ENCODE peak calls at places on chromosomes 4 and X, in five cellular contexts. Y, H, Z, Q and G are unnamed samples.

GRCh38 chr4:48944659-48945290 is 38.2 kb upstream of the OCIAD2 start:
- DNase-seq in Q (peak), H (peak), Y (peak), Z (no peak), G (no peak)

GRCh38 chr4:163558539-163559044 is 64.1 kb downstream of the TMA16 start:
- DNase-seq in H (no peak), Q (peak), Z (peak), Y (no peak), G (no peak)

GRCh38 chrX:154327026-154327820 is 31.6 kb downstream of the TKTL1 start:
- DNase-seq in Q (peak), Y (no peak), Z (no peak), H (no peak), G (no peak)

GRCh38 chr4:107036602-107037151 is 564 bp upstream of the DKK2 start:
- DNase-seq in Q (no peak), Z (no peak), H (no peak), Y (no peak), G (no peak)

GRCh38 chrX:53073115-53073581 is 9.0 kb upstream of the TSPYL2 start:
- DNase-seq in Q (no peak), Z (no peak), H (no peak), Y (no peak), G (no peak)

GRCh38 chr4:47462799-47463234 is 685 bp downstream of the COMMD8 start:
- DNase-seq in H (no peak), Q (no peak), Y (no peak), Z (no peak), G (no peak)

GRCh38 chr4:24229976-24230375 is 340.1 kb upstream of the PPARGC1A start:
- DNase-seq in Q (no peak), H (no peak), Z (no peak), Y (no peak), G (no peak)

GRCh38 chr4:156029691-156030090 is 76.0 kb upstream of the CTSO start:
- DNase-seq in Q (no peak), H (no peak), Y (no peak), Z (no peak), G (no peak)

GRCh38 chrX:148540114-148540513 is 39.7 kb downstream of the AFF2 start:
- DNase-seq in Q (no peak), Y (no peak), Z (no peak), H (no peak), G (no peak)

GRCh38 chr4:168993724-168994510 is 16.1 kb downstream of the CBR4 start:
- DNase-seq in H (no peak), Z (no peak), Y (no peak), Q (no peak), G (no peak)

GRCh38 chrX:8738588-8739189 is 6.8 kb upstream of the ANOS1 start:
- DNase-seq in Z (no peak), Y (peak), H (peak), Q (peak), G (peak)

GRCh38 chrX:68658530-68658929 is 11.1 kb downstream of the STARD8 start:
- DNase-seq in Y (no peak), H (no peak), Z (no peak), Q (no peak), G (no peak)

GRCh38 chrX:281166-281999 is at the start of gene PLCXD1:
- DNase-seq in Y (peak), Z (no peak), Q (peak), H (peak), G (no peak)

GRCh38 chr4:174198396-174199179 is 84.9 kb downstream of the FBXO8 start:
- DNase-seq in Z (no peak), Y (no peak), H (no peak), Q (no peak), G (no peak)

GRCh38 chr4:140255919-140256318 is 101.9 kb upstream of the MAML3 start:
- DNase-seq in Z (no peak), Q (no peak), H (no peak), Y (no peak), G (no peak)

GRCh38 chr4:148004228-148004813 is 272.4 kb downstream of the ARHGAP10 start:
- DNase-seq in Q (no peak), H (no peak), Y (no peak), Z (peak), G (no peak)

GRCh38 chr4:76822294-76822693 is 75.7 kb downstream of the SOWAHB start:
- DNase-seq in H (no peak), Q (no peak), Z (no peak), Y (no peak), G (no peak)

GRCh38 chr4:121192500-121192899 is 28.4 kb upstream of the TNIP3 start:
- DNase-seq in Y (no peak), Z (no peak), Q (no peak), H (peak), G (no peak)

GRCh38 chr4:17762705-17763104 is 18.7 kb downstream of the FAM184B start:
- DNase-seq in Q (peak), Z (no peak), Y (no peak), H (no peak), G (no peak)

GRCh38 chr4:123640271-123640670 is 243.7 kb downstream of the SPRY1 start:
- DNase-seq in H (no peak), Z (no peak), Q (peak), Y (no peak), G (no peak)

GRCh38 chrX:70525733-70526132 is 81.1 kb downstream of the DLG3 start:
- DNase-seq in Q (no peak), Y (no peak), H (no peak), Z (no peak), G (no peak)

GRCh38 chrX:42748067-42748850 is 29.7 kb downstream of the PPP1R2C start:
- DNase-seq in Z (no peak), Y (no peak), H (no peak), Q (no peak), G (no peak)

GRCh38 chrX:65720580-65720979 is 53.1 kb downstream of the MSN start:
- DNase-seq in H (no peak), Z (no peak), Y (no peak), Q (no peak), G (no peak)

GRCh38 chrX:108224727-108225455 is 133.3 kb downstream of the ATG4A start:
- DNase-seq in Y (peak), Q (peak), H (peak), Z (no peak), G (no peak)

GRCh38 chrX:64850371-64851082 is 125.7 kb downstream of the ZC4H2 start:
- DNase-seq in Q (peak), Y (no peak), Z (no peak), H (no peak), G (no peak)

GRCh38 chr4:102772738-102773340 is 12.1 kb upstream of the MANBA start:
- DNase-seq in Y (no peak), H (no peak), Q (no peak), Z (no peak), G (no peak)

GRCh38 chr4:20194079-20195013 is 57.4 kb upstream of the SLIT2 start:
- DNase-seq in Y (no peak), H (no peak), Q (no peak), Z (no peak), G (no peak)

GRCh38 chrX:105424729-105425128 is 204.2 kb upstream of the TEX13A start:
- DNase-seq in Q (no peak), H (no peak), Y (no peak), Z (no peak), G (no peak)

GRCh38 chr4:183443609-183444148 is 757 bp upstream of the CDKN2AIP start:
- DNase-seq in Z (no peak), Q (peak), Y (peak), H (no peak), G (no peak)

GRCh38 chrX:15464704-15465103 is 28.4 kb downstream of the PIR start:
- DNase-seq in Q (no peak), Z (no peak), H (no peak), Y (no peak), G (no peak)

GRCh38 chr4:151540728-151541437 is 131.9 kb downstream of the FHIP1A start:
- DNase-seq in Z (peak), H (no peak), Q (no peak), Y (no peak), G (no peak)

GRCh38 chr4:47786958-47787370 is 50.9 kb downstream of the CORIN start:
- DNase-seq in H (no peak), Q (no peak), Z (no peak), Y (no peak), G (no peak)

GRCh38 chrX:46831620-46832327 is 5.1 kb upstream of the RP2 start:
- DNase-seq in H (no peak), Y (no peak), Q (no peak), Z (no peak), G (no peak)

GRCh38 chr4:2757426-2757825 is 1.3 kb upstream of the TNIP2 start:
- DNase-seq in Y (no peak), Q (no peak), H (no peak), Z (no peak), G (no peak)

GRCh38 chr4:2753444-2753843 is 2.7 kb downstream of the TNIP2 start:
- DNase-seq in Z (no peak), Q (no peak), Y (no peak), H (no peak), G (no peak)

GRCh38 chr4:2756691-2757350 is 685 bp upstream of the TNIP2 start:
- DNase-seq in H (no peak), Y (no peak), Q (no peak), Z (no peak), G (no peak)

GRCh38 chr4:2754848-2755820 is 1.0 kb downstream of the TNIP2 start:
- DNase-seq in Z (no peak), H (no peak), Q (no peak), Y (no peak), G (no peak)

GRCh38 chr4:2755821-2756690 is at the start of gene TNIP2:
- DNase-seq in Z (peak), Y (peak), Q (peak), H (peak), G (peak)
- TF ChIP-seq CTCF in Z (no peak), Y (no peak), Q (no peak), H (peak), G (no peak)

GRCh38 chrX:72048515-72049455 is 82.9 kb downstream of the RTL5 start:
- DNase-seq in Q (peak), H (no peak), Z (no peak), Y (peak), G (no peak)
- TF ChIP-seq CTCF in Q (no peak), H (no peak), Z (no peak), Y (no peak), G (no peak)

DNA sequence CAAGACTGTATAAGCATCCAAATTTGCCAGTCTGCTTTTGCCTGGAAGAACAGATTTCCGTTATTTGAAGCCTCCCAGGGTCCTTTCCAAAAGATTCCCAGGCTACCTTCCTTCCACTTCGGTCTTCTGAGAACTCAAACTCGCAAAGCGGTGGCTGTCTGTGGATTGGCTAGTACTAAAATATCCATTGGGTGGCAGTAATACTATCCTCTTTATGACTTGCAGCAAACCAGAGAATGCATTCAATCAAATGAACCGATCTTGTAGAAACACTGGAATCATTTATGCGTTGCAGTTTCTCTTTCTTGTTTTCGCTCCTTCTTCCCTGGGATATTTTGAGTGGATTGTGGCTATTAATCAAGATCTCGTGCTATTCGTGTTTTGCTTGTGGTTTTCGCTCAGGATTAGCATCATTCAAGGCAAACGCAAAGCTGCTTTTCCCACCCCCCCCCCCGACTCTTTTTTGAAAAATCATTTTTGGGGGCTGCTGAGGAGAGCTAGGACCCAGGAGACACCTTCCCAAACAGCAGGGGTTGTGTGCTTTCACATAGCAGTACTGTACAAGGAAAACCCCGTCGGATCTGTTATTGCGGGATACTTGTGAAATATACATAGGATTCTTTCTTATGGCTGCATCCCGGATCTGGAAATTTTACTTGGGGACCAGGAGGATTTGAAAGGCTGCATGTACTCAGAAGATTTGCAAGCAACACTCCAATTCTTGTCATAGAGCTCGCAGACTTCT is at the start of gene IL1RAPL1:
- DNase-seq in H (peak), Z (no peak), Q (no peak), Y (no peak), G (no peak)
- TF ChIP-seq CTCF in H (peak), Z (no peak), Q (no peak), Y (no peak), G (no peak)

GRCh38 chr4:40552536-40552935 is 77.1 kb downstream of the RBM47 start:
- DNase-seq in Y (peak), H (no peak), Z (no peak), Q (no peak), G (no peak)
- TF ChIP-seq CTCF in Y (no peak), H (no peak), Z (no peak), Q (no peak), G (no peak)

DNA sequence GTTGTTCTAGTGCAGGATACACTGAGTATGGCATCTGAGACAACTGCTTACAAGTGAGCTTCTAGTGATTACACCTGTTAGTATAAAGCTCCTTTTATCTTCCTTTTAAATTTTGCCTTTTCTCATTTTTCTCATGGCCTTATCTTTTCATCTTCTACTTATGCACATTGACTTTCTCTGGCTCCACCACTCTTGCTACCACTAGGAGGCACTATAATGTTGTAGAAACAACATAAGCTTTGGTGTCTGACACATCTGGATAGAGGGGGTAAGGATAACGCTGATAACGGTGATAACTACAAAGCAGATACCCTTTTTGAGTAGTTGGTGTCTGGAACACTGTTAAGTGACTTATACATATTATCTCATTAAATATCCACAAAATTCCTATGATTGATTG is 187.4 kb upstream of the TEX13C start:
- DNase-seq in Q (peak), Y (no peak), H (no peak), Z (no peak), G (no peak)
- TF ChIP-seq CTCF in Q (peak), Y (peak), H (peak), Z (no peak), G (peak)

DNA sequence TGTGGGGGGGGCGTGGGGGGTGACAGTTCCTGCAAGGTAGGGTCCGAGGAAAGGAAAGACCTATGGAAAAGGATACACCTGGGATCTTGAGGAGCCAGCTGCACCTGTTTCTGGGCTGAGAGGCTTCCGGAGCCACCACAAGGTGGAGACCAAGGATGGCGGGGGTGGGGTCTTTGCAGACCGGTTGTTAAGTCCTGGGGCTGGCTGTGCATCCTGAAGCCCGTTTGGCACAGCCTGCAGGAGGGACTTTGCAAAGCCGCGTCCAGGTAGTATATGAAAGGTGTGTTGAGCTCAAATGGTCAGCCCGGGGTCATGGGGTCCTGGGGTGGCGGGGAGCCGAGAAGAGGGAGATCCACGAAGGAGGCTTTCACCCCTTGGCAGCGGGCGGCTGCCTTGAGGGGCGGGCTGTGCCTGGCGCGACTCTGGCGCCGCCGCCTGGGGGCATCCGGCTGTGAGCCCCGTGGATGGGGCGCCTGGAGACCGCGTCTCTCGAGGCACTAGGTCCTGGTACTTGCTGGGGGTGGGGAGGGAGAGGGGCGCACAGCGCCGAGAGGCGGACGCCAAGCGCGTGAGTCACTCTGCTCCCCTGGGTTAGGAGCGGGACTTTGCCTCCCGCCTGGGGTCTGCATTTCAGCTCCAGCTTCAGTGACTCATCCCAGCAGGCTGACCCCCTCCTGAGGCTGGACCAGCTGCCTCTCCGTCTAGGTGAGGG is 58.2 kb upstream of the DYNLT3 start:
- DNase-seq in Q (peak), Y (peak), H (peak), Z (no peak), G (peak)
- TF ChIP-seq CTCF in Q (no peak), Y (no peak), H (no peak), Z (no peak), G (no peak)

DNA sequence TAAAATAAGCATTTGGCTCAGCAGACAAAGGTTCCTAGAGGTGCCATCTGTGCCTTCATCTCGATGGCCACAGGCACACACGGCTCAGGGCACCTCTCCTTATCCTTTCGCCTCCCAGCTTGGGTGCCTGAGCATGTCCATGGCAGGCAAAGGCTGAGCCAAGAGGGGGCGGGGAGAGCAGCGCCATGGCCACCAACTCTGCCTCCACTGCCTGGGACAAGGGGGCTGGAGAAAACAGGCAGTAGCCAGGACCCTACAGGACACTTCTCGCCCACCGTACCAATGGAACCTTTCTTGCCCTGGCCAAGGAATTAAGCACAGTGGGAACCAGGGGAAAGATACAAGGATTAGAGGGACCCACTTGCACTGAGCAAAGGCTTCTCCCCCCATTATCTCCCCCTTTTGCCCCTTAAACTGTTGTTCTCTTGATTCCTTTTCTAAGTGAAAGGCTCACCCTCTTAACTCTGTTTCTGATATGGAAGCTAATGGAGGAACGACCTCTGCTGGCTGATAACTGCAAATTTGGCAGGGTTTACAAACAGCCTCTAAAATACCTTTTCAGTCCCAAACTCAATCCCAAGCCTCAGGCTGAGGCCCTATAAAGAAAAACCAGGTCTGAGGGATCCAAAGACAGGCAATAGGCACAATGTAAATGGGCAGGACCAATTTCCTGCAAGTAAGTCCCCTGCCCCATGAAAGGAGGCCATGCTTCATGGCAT is 335.2 kb downstream of the ADAM29 start:
- DNase-seq in H (no peak), Q (no peak), Z (no peak), Y (no peak), G (no peak)
- TF ChIP-seq CTCF in H (peak), Q (no peak), Z (no peak), Y (no peak), G (no peak)

GRCh38 chr4:154293427-154293826 is 198.2 kb downstream of the DCHS2 start:
- DNase-seq in H (no peak), Q (no peak), Y (no peak), Z (no peak), G (no peak)

GRCh38 chr4:154294951-154295350 is 196.6 kb downstream of the DCHS2 start:
- DNase-seq in Y (no peak), Q (no peak), Z (no peak), H (no peak), G (no peak)

GRCh38 chr4:154292589-154292988 is 199.0 kb downstream of the DCHS2 start:
- DNase-seq in Q (peak), H (no peak), Y (no peak), Z (no peak), G (no peak)
- TF ChIP-seq CTCF in Q (no peak), H (no peak), Y (no peak), Z (no peak), G (no peak)

DNA sequence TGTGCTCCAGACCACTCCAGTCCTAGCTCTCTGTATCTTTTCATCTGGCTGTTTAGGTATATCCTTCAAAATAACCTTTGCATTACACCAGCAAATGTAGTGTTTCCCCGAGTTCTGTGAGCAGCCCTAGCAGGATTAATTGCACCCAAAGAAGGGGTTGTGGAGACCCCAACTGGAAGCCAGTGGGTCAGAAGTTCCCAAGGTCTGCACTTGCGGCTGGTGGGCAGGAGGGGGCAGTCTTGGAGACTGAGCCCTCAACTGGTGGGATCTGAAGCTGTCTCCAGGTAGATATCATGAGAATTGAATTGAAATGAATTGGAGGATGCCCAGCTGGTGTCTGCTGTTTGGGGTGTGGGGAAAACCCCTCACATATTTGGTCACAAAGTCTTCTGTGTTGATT is 1485.3 kb upstream of the TENM3 start:
- DNase-seq in H (no peak), Y (no peak), Z (no peak), Q (no peak), G (no peak)
- TF ChIP-seq CTCF in H (no peak), Y (no peak), Z (no peak), Q (no peak), G (no peak)

DNA sequence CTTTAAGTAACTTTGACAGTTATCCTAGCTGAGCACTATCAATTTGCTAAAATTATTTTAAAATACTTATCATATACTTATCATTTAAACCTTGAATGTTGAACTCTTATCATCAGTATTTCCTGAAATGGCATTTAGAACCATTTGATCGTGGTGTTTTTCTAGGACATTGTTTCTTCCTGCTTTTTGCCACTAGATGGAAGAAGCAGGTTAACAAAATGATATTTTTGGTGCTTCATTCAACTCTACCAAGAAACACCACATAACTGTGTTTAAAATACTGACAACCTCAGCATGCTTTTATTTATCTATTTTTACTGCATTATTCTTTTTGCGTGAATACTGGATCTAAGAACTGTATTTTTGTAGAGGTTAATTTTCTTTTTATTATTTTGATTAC is 44.6 kb downstream of the C4orf33 start:
- DNase-seq in Y (no peak), H (no peak), Q (no peak), Z (no peak), G (no peak)
- TF ChIP-seq CTCF in Y (no peak), H (no peak), Q (no peak), Z (no peak), G (no peak)